ENCODE peak calls at places on chromosomes 11 and 22, in six cellular contexts. V, F, J, E, B and N are unnamed samples.

GRCh38 chr22:46749682-46750529 is 11.9 kb upstream of the CERK start:
- DNase-seq in F (no peak), J (no peak), B (no peak), E (no peak), V (no peak), N (no peak)

GRCh38 chr22:48711669-48712068 is 1116.0 kb downstream of the BRD1 start:
- DNase-seq in V (no peak), E (no peak), B (no peak), F (no peak), J (no peak), N (no peak)

GRCh38 chr11:120539681-120540369 is 28.3 kb downstream of the GRIK4 start:
- DNase-seq in V (no peak), J (no peak), F (no peak), E (no peak), B (no peak), N (no peak)

GRCh38 chr11:79419120-79419519 is 21.7 kb downstream of the TENM4 start:
- DNase-seq in J (no peak), V (no peak), E (no peak), B (no peak), F (peak), N (no peak)

GRCh38 chr11:75195164-75195962 is 44.5 kb downstream of the SLCO2B1 start:
- DNase-seq in E (no peak), J (no peak), V (no peak), F (no peak), B (no peak), N (no peak)

GRCh38 chr22:23306438-23306921 is 126.2 kb downstream of the BCR start:
- DNase-seq in F (no peak), B (no peak), J (no peak), V (no peak), E (no peak), N (no peak)

GRCh38 chr11:82474876-82475275 is 258.8 kb downstream of the FAM181B start:
- DNase-seq in V (no peak), F (no peak), J (no peak), B (no peak), E (no peak), N (no peak)

GRCh38 chr11:66851251-66851620 is 5.6 kb upstream of the LRFN4 start:
- DNase-seq in J (no peak), E (no peak), F (no peak), V (no peak), B (no peak), N (no peak)

GRCh38 chr22:19882446-19883381 is 28.0 kb upstream of the GNB1L start:
- DNase-seq in V (no peak), B (peak), E (peak), J (no peak), F (no peak), N (no peak)

GRCh38 chr22:42636506-42636905 is 3.9 kb downstream of the ATP5MGL start:
- DNase-seq in V (no peak), B (no peak), E (no peak), J (no peak), F (no peak), N (no peak)

GRCh38 chr22:42933783-42934144 is 76.7 kb upstream of the ARFGAP3 start:
- DNase-seq in E (no peak), B (no peak), V (no peak), F (peak), J (no peak), N (no peak)

GRCh38 chr11:120131941-120132644 is 5.8 kb downstream of the TRIM29 start:
- DNase-seq in J (no peak), F (peak), B (peak), V (no peak), E (no peak), N (no peak)

GRCh38 chr11:8913961-8914660 is 3.1 kb downstream of the AKIP1 start:
- DNase-seq in E (peak), F (peak), J (peak), V (peak), B (peak), N (no peak)

GRCh38 chr11:19867064-19867463 is 154.4 kb downstream of the NAV2 start:
- DNase-seq in B (no peak), E (no peak), J (no peak), F (no peak), V (no peak), N (no peak)

GRCh38 chr11:19869466-19869865 is 156.8 kb downstream of the NAV2 start:
- DNase-seq in J (no peak), E (no peak), F (no peak), V (no peak), B (no peak), N (no peak)

GRCh38 chr11:19869946-19870589 is 157.4 kb downstream of the NAV2 start:
- DNase-seq in J (no peak), F (no peak), V (no peak), E (no peak), B (no peak), N (no peak)

GRCh38 chr11:19868871-19869270 is 156.2 kb downstream of the NAV2 start:
- DNase-seq in F (no peak), V (no peak), E (no peak), B (no peak), J (no peak), N (no peak)

DNA sequence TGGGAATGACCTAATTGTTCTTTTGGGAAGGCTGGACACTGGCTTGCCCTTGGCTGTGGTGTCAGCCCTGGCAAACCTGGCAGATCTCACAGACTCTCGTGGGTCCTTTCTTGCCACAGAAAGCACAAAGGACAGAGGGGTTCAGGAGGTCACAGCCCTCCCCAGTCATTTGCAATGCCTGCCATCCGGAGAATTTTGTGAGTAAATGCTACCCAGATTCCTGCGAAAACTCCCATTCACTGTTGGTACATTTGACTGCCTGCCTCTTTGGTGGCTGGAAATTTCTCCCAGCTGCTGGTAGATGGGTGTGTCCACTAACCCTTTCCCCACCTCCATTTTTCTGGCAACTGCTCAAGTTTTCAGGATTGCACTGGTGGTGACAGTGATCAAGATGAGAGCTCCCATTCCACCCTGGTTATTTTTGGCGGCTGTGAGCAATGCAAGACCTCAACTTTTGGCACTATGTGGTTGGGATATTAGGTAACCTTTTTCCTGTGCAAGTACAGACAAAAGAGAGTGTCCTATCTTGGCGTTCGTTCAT is 155.7 kb downstream of the NAV2 start:
- DNase-seq in V (peak), B (no peak), E (no peak), J (no peak), F (no peak), N (no peak)
- TF ChIP-seq CREB1 in V (no peak), B (no peak), E (no peak), J (no peak), F (no peak), N (no peak)

GRCh38 chr11:69666261-69666660 is 8.9 kb downstream of the LTO1 start:
- DNase-seq in B (no peak), J (no peak), E (no peak), F (no peak), V (no peak), N (no peak)

GRCh38 chr11:69667619-69668604 is 7.2 kb downstream of the LTO1 start:
- DNase-seq in J (no peak), V (no peak), B (no peak), F (peak), E (no peak), N (no peak)

GRCh38 chr11:69665669-69666068 is 9.5 kb downstream of the LTO1 start:
- DNase-seq in B (no peak), V (no peak), J (no peak), F (no peak), E (no peak), N (no peak)

GRCh38 chr11:69664901-69665300 is 10.3 kb downstream of the LTO1 start:
- DNase-seq in J (no peak), B (no peak), F (no peak), V (no peak), E (no peak), N (no peak)

GRCh38 chr11:69666752-69667536 is 8.2 kb downstream of the LTO1 start:
- DNase-seq in B (no peak), V (no peak), E (no peak), F (no peak), J (no peak), N (no peak)
- TF ChIP-seq CREB1 in B (no peak), V (no peak), E (no peak), F (no peak), J (no peak), N (no peak)

GRCh38 chr11:29676993-29677392 is 339.8 kb downstream of the KCNA4 start:
- DNase-seq in B (no peak), V (no peak), F (no peak), E (no peak), J (no peak), N (no peak)
- TF ChIP-seq CREB1 in B (no peak), V (no peak), F (no peak), E (no peak), J (no peak), N (no peak)

DNA sequence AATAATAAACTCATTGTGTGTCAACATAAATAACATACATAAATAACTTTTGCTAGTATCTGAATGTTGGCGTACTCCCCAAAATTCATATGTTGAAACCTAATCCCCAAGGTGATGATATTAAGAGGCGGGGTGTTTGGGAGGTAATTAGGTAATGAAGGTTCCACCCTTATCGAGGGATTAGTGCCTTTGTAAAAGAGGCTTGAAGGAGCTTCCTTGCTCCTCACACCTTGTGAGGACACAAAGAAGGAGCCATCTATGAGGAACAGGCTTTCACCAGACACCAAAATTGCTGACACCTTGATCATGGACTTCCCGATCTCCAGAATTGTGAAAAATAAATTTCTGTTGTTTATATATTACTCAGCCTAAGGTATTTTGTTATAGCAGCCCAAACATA is 33.9 kb upstream of the CXCR5 start:
- DNase-seq in B (no peak), J (no peak), V (no peak), F (no peak), E (no peak), N (no peak)
- TF ChIP-seq CREB1 in B (no peak), J (no peak), V (no peak), F (no peak), E (no peak), N (no peak)

GRCh38 chr11:128226106-128226716 is 361.1 kb downstream of the ETS1 start:
- DNase-seq in J (no peak), B (no peak), V (no peak), F (no peak), E (no peak), N (no peak)
- TF ChIP-seq CREB1 in J (no peak), B (no peak), V (no peak), F (no peak), E (no peak), N (no peak)

GRCh38 chr22:33952776-33953175 is 32.5 kb upstream of the LARGE1 start:
- DNase-seq in B (no peak), E (no peak), V (no peak), J (no peak), F (no peak), N (no peak)
- TF ChIP-seq CREB1 in B (no peak), E (no peak), V (no peak), J (no peak), F (no peak), N (no peak)